ENCODE peak calls at places on chromosomes 5 and 9, in five cellular contexts. M, Q, O, K and G are unnamed samples.

GRCh38 chr9:113737414-113738271 is 138.5 kb upstream of the ZNF618 start:
- DNase-seq in K (peak; percentile 63), O (peak; percentile 46), Q (no peak), M (peak; percentile 92), G (peak; percentile 60)

GRCh38 chr5:136033848-136034247 is 5.1 kb downstream of the TGFBI start:
- DNase-seq in O (no peak), M (no peak), K (no peak), Q (no peak), G (no peak)

GRCh38 chr9:73655831-73656230 is 504.2 kb downstream of the ANXA1 start:
- DNase-seq in M (no peak), Q (no peak), O (no peak), K (no peak), G (no peak)

GRCh38 chr9:14180077-14180941 is 133.6 kb downstream of the NFIB start:
- DNase-seq in O (no peak), K (no peak), Q (no peak), M (no peak), G (no peak)

GRCh38 chr9:130741831-130742449 is 48.4 kb downstream of the EXOSC2 start:
- DNase-seq in O (no peak), M (no peak), K (peak; percentile 21), Q (no peak), G (peak; percentile 41)

GRCh38 chr9:128078504-128079434 is 10.7 kb downstream of the SLC25A25 start:
- DNase-seq in Q (no peak), O (no peak), K (peak; percentile 92), M (no peak), G (peak; percentile 89)

GRCh38 chr5:112374818-112375217 is 44.3 kb downstream of the EPB41L4A start:
- DNase-seq in O (no peak), Q (no peak), K (no peak), M (no peak), G (no peak)

GRCh38 chr9:130444565-130445221 is at the start of gene ASS1:
- DNase-seq in O (peak; percentile 33), M (peak; percentile 87), K (peak; percentile 72), Q (no peak), G (peak; percentile 68)

GRCh38 chr9:8845376-8845775 is 1045.8 kb upstream of the DMAC1 start:
- DNase-seq in Q (no peak), M (no peak), K (no peak), O (no peak), G (no peak)

GRCh38 chr5:142600611-142601360 is 85.1 kb downstream of the FGF1 start:
- DNase-seq in Q (no peak), M (no peak), K (peak; percentile 3), O (peak; percentile 10), G (no peak)

GRCh38 chr9:108850293-108850897 is 5.4 kb downstream of the ACTL7B start:
- DNase-seq in O (peak; percentile 44), Q (no peak), M (peak; percentile 10), K (peak; percentile 23), G (no peak)

GRCh38 chr9:22237497-22238363 is 208.9 kb upstream of the DMRTA1 start:
- DNase-seq in M (no peak), K (no peak), O (peak; percentile 24), Q (no peak), G (peak; percentile 65)

GRCh38 chr5:63053019-63053638 is 474.5 kb downstream of the LRRC70 start:
- DNase-seq in O (no peak), K (no peak), M (no peak), Q (no peak), G (no peak)

GRCh38 chr5:163569284-163569683 is 63.9 kb downstream of the MAT2B start:
- DNase-seq in O (no peak), K (no peak), Q (no peak), M (no peak), G (no peak)

GRCh38 chr9:73667749-73668148 is 516.1 kb downstream of the ANXA1 start:
- DNase-seq in O (peak; percentile 20), K (peak; percentile 1), M (no peak), Q (no peak), G (peak; percentile 8)

GRCh38 chr9:34072868-34073590 is 24.3 kb upstream of the UBAP2 start:
- DNase-seq in K (peak; percentile 14), Q (no peak), M (no peak), O (peak; percentile 94), G (peak; percentile 87)

GRCh38 chr5:56601641-56602071 is 213.7 kb upstream of the MAP3K1 start:
- DNase-seq in M (no peak), Q (no peak), O (no peak), K (no peak), G (no peak)

GRCh38 chr9:122180633-122181032 is 20.9 kb downstream of the MORN5 start:
- DNase-seq in K (peak; percentile 79), O (peak; percentile 60), Q (no peak), M (no peak), G (peak; percentile 65)

GRCh38 chr5:40991168-40991980 is 79.8 kb downstream of the MROH2B start:
- DNase-seq in O (peak; percentile 94), M (no peak), Q (no peak), K (no peak), G (no peak)

GRCh38 chr5:132059696-132060500 is 557 bp upstream of the IL3 start:
- DNase-seq in Q (no peak), O (no peak), M (no peak), K (no peak), G (no peak)

GRCh38 chr5:10199700-10200099 is 50.0 kb downstream of the ATPSCKMT start:
- DNase-seq in M (no peak), K (no peak), Q (no peak), O (no peak), G (no peak)

GRCh38 chr9:36987891-36988290 is 46.2 kb downstream of the PAX5 start:
- DNase-seq in M (peak; percentile 33), K (no peak), Q (no peak), O (no peak), G (no peak)

GRCh38 chr9:123814526-123814925 is 115.4 kb downstream of the DENND1A start:
- DNase-seq in M (no peak), Q (no peak), K (no peak), O (no peak), G (no peak)

GRCh38 chr9:76985581-76985980 is 33.9 kb upstream of the FOXB2 start:
- DNase-seq in O (no peak), K (no peak), M (no peak), Q (no peak), G (no peak)

GRCh38 chr9:93061791-93062299 is 3.3 kb downstream of the SUSD3 start:
- DNase-seq in K (peak; percentile 24), O (peak; percentile 92), M (peak; percentile 72), Q (peak; percentile 45), G (peak; percentile 20)

GRCh38 chr9:97382099-97382718 is 29.7 kb upstream of the TDRD7 start:
- DNase-seq in Q (no peak), M (no peak), O (peak; percentile 91), K (no peak), G (no peak)

GRCh38 chr5:59786271-59786805 is 107.2 kb downstream of the PDE4D start:
- DNase-seq in M (no peak), O (no peak), K (no peak), Q (no peak), G (no peak)

GRCh38 chr5:8756498-8757084 is 789.3 kb downstream of the SEMA5A start:
- DNase-seq in M (peak; percentile 66), Q (no peak), K (peak; percentile 3), O (no peak), G (no peak)

GRCh38 chr5:106311230-106311629 is 1359.5 kb downstream of the EFNA5 start:
- DNase-seq in M (no peak), O (no peak), K (no peak), Q (no peak), G (no peak)
- TF ChIP-seq JUNB in M (no peak), O (no peak), K (no peak), Q (no peak), G (no peak)

DNA sequence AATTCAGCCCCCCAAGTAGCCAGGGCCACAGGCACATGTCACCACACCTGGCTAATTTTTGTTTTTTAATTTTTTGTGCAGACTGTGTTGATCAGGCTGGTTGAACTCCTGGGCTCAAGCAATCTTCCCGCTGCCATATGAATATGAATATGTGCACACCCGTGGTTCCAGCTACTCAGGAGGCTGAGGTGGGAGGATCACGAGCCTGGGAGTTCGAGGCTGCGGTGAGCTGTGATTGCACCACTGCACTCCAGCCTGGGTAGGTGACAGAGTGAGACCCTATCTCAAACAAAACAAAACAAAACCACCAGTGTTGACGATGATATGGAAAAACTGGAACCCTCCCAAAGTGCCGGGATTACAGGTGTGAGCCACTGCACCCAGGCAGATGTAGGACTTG is 32.0 kb downstream of the EHMT1 start:
- DNase-seq in O (no peak), K (no peak), Q (no peak), M (no peak), G (no peak)
- TF ChIP-seq JUNB in O (no peak), K (no peak), Q (no peak), M (no peak), G (no peak)

GRCh38 chr5:89934069-89934468 is 475.5 kb downstream of the CETN3 start:
- DNase-seq in M (no peak), O (no peak), Q (peak; percentile 13), K (no peak), G (no peak)

GRCh38 chr5:89930591-89931383 is 478.8 kb downstream of the CETN3 start:
- DNase-seq in O (peak; percentile 4), Q (peak; percentile 59), M (no peak), K (no peak), G (no peak)

GRCh38 chr5:89932771-89933181 is 476.8 kb downstream of the CETN3 start:
- DNase-seq in M (peak; percentile 30), Q (no peak), K (no peak), O (no peak), G (no peak)

GRCh38 chr5:89929834-89930233 is 479.7 kb downstream of the CETN3 start:
- DNase-seq in M (no peak), Q (no peak), O (no peak), K (no peak), G (no peak)

DNA sequence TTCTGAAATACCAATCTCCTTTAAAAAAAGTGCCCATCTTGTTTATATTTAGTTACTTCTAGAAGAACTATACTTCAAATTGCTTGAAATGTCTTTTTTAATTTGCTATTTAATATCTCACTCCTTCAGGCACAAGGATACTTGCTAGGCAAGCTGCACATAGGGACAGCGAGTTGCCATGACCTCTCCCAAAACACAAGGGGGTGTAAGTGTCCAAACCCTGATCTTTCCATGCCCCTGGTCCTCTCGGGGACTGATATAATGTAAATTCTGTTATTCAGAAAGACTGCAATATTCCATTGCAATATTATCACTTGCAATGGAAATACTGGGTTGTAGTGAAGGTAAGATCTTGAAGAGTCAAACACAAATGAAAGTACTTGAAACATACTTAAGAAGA is 480.4 kb downstream of the CETN3 start:
- DNase-seq in O (no peak), K (peak; percentile 3), Q (no peak), M (peak; percentile 49), G (no peak)
- TF ChIP-seq JUNB in O (no peak), K (no peak), Q (no peak), M (no peak), G (no peak)

DNA sequence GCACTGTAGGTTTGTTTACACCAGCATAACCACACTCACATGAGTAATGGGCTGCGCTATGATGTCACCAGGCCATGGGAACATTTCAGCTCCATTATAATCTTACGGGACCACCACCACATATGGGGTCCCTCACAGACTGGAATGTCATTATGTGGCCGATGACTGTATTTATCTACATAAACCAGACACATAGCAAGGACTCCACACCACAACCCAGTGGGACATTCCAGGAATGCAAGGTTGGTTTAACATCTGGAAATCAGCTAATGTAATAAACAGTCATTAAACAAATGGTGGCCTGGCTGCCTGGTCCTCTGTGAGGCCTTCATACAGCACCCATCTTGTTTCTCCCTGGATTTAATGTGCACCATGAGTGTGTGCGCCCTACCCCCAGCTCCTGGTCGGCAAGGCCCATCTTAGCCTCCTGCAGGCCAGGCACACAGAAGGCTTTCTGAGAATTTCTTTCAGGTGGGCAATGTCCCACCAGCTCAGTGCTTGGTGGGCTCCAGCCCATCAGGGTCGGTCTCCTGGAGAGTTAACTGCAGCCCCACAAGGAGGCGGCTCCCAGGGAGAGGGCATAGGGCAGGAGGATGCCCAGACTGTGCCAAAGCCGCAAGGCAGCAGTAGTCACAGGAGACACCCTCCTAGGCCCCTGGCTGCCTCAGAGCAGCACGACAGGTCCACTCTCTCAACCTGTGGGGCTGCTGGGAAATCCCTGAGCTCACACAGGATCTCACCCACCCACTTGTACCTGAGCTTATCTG is 35.9 kb upstream of the SARDH start:
- DNase-seq in M (no peak), K (no peak), Q (no peak), O (no peak), G (no peak)
- TF ChIP-seq JUNB in M (no peak), K (no peak), Q (no peak), O (no peak), G (no peak)